ENCODE peak calls at places on chromosome 16, in six cellular contexts. O, W, E, U, V and D are unnamed samples.

GRCh38 chr16:11547517-11547916 is 39.2 kb downstream of the LITAF start:
- DNase-seq in U (no peak), W (no peak), V (no peak), E (no peak), O (no peak), D (no peak)

GRCh38 chr16:70725024-70725911 is 39.4 kb upstream of the MTSS2 start:
- DNase-seq in V (no peak), E (peak; percentile 80), W (no peak), U (no peak), O (no peak), D (no peak)

GRCh38 chr16:52993179-52993578 is 59.5 kb downstream of the CHD9NB start:
- DNase-seq in U (no peak), W (no peak), E (no peak), V (no peak), O (no peak), D (no peak)

GRCh38 chr16:11152677-11153321 is 103.2 kb downstream of the SOCS1 start:
- DNase-seq in W (peak; percentile 41), E (no peak), V (no peak), O (no peak), U (no peak), D (no peak)

GRCh38 chr16:80735846-80736245 is 68.6 kb downstream of the CDYL2 start:
- DNase-seq in O (no peak), V (no peak), U (no peak), W (no peak), E (no peak), D (no peak)

GRCh38 chr16:53636978-53637377 is 66.7 kb downstream of the RPGRIP1L start:
- DNase-seq in O (no peak), U (no peak), E (no peak), W (no peak), V (no peak), D (no peak)

GRCh38 chr16:30761928-30762902 is at the start of the genes CFAP119 and RNF40:
- DNase-seq in E (peak; percentile 98), O (peak; percentile 96), V (peak; percentile 97), W (peak; percentile 99), U (peak; percentile 97), D (peak; percentile 86)

GRCh38 chr16:56355221-56355620 is 70.1 kb downstream of the AMFR start:
- DNase-seq in O (no peak), E (no peak), U (no peak), V (no peak), W (no peak), D (no peak)

GRCh38 chr16:48366165-48367093 is 18.8 kb downstream of the SIAH1 start:
- DNase-seq in U (peak; percentile 90), O (peak; percentile 60), E (peak; percentile 98), W (peak; percentile 64), V (peak; percentile 85), D (peak; percentile 42)

GRCh38 chr16:49855280-49855821 is 561 bp downstream of the ZNF423 start:
- DNase-seq in O (peak; percentile 46), E (peak; percentile 82), V (peak; percentile 71), W (peak; percentile 71), U (peak; percentile 31), D (no peak)

DNA sequence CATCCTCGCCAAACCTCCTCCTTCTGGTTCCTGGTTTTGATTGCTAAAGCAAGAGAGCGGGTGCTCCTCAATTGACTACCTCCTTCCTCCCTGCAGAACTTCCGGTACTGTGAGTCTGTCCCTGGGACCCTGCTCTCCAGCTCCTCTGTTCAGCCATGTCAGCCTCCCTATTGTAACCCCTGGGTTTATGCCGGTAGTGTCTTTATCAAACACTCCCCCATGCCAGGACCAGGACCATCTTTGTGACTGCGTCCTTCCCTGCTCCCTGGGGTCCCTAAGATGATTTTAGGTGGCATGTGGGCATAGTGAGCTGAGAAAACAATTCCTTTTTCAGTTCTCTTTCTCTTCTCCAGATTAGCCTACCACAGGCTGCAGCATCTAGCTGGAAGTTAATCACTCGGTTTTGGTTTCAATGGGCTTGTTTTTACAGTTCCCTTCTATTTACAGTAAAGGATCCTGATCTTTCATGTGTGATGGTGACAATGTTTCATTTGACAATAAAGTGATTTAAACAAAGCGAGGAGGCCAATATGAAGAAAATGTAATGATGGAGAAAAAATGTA is 27.7 kb upstream of the IL21R start:
- DNase-seq in E (no peak), U (no peak), W (no peak), V (no peak), O (no peak), D (no peak)
- H3K27ac ChIP-seq in E (no peak overlapping the region), U (no peak overlapping the region), W (no peak overlapping the region), V (no peak overlapping the region), O (no peak overlapping the region), D (no peak overlapping the region)

GRCh38 chr16:57373117-57373947 is 1.0 kb downstream of the CX3CL1 start:
- DNase-seq in U (no peak), V (no peak), E (no peak), W (no peak), O (no peak), D (no peak)
- H3K9ac ChIP-seq in U (no peak overlapping the region), V (peak overlapping the region; percentile 60), E (no peak overlapping the region), W (no peak overlapping the region), O (no peak overlapping the region), D (no peak overlapping the region)

GRCh38 chr16:89900885-89901284 is 17.8 kb upstream of the MC1R start:
- DNase-seq in O (no peak), V (no peak), E (no peak), W (no peak), U (no peak), D (no peak)
- H3K36me3 ChIP-seq in O (peaks cover 7% of the 10 kb centered on the region), V (peaks cover 23% of the 10 kb centered on the region), E (peaks cover 42% of the 10 kb centered on the region), W (peaks cover 78% of the 10 kb centered on the region), U (peaks cover 71% of the 10 kb centered on the region), D (peaks cover 14% of the 10 kb centered on the region)

GRCh38 chr16:88809676-88810165 is 2.0 kb downstream of the APRT start:
- DNase-seq in V (no peak), U (no peak), E (no peak), W (peak; percentile 52), O (no peak), D (no peak)
- H3K27ac ChIP-seq in V (no peak overlapping the region), U (no peak overlapping the region), E (peak overlapping the region; percentile 14), W (peak overlapping the region; percentile 94), O (no peak overlapping the region), D (peak overlapping the region; percentile 50)

GRCh38 chr16:77574867-77575619 is 140.2 kb upstream of the ADAMTS18 start:
- DNase-seq in U (no peak), W (no peak), E (no peak), V (no peak), O (no peak), D (no peak)
- H3K9ac ChIP-seq in U (no peak overlapping the region), W (no peak overlapping the region), E (no peak overlapping the region), V (no peak overlapping the region), O (no peak overlapping the region), D (no peak overlapping the region)

GRCh38 chr16:1539720-1540555 is 6.5 kb downstream of the TMEM204 start:
- DNase-seq in V (no peak), W (no peak), U (no peak), O (no peak), E (no peak), D (no peak)
- H3K36me3 ChIP-seq in V (no peaks in the 10 kb centered on the region), W (no peaks in the 10 kb centered on the region), U (peaks cover 28% of the 10 kb centered on the region), O (no peaks in the 10 kb centered on the region), E (peaks cover 26% of the 10 kb centered on the region), D (no peaks in the 10 kb centered on the region)

GRCh38 chr16:67967956-67968439 is 439 bp downstream of the SLC12A4 start:
- DNase-seq in U (peak; percentile 25), O (peak; percentile 18), W (peak; percentile 64), V (no peak), E (peak; percentile 39), D (no peak)

GRCh38 chr16:67966549-67967182 is 1.8 kb downstream of the SLC12A4 start:
- DNase-seq in U (no peak), V (peak; percentile 67), O (no peak), W (peak; percentile 65), E (peak; percentile 28), D (no peak)

GRCh38 chr16:67969286-67970039 is 1.0 kb upstream of the SLC12A4 start:
- DNase-seq in O (no peak), V (no peak), E (no peak), U (no peak), W (peak; percentile 56), D (no peak)

GRCh38 chr16:67967183-67967955 is 1.1 kb downstream of the SLC12A4 start:
- DNase-seq in O (peak; percentile 11), V (peak; percentile 40), E (no peak), U (no peak), W (peak; percentile 40), D (no peak)

DNA sequence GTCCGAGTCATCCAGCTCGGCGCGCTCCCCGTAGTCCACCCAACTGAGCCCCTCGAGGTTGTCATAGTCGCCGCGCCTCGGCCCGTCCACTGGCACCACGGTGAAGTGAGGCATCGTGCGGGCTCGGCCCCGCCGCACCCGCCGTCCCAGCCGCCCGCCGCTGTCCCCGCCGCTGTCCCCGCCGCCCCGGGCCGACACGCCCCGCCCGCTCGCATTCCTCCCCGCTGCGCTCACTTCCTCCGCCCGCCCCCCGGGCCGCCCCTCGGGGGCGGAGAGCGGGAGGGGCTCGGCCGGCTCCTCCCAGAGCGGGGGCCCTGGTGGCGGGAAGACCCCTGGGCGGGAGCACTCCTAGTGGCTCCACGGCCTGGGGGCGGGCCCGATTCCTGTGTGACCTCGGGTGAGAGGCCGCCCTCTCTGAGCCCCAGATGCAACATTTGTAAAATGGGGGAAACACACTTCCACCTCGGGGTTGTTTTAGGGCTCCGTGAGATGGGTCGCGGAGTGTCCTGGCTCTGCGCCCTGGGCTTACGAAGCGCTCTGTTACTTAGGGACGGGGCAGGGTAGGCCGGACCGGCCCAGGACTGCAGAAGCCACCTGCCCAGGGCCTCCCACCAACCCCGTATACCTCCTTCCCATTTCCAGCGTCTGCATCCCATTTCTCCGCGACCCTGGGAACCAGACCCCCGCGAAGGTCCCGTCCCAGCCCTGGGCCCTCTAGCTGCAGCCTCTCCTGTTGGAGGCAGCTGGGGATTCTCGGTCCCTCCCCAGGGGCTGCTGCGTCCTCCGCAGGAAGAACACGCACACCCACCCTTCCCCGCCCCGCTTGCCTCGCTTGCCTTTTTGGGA is at the start of gene SLC12A4:
- DNase-seq in E (peak; percentile 72), V (peak; percentile 71), W (peak; percentile 94), O (peak; percentile 76), U (peak; percentile 65), D (no peak)
- H3K27ac ChIP-seq in E (peak within 1 kb of the TSS; percentile 85), V (peak within 1 kb of the TSS; percentile 54), W (peak within 1 kb of the TSS; percentile 94), O (no peak within 1 kb of the TSS), U (peak within 1 kb of the TSS; percentile 99), D (no peak within 1 kb of the TSS)